ENCODE peak calls at places on chromosomes 5 and 9, in six cellular contexts. One of them, this sample, is unnamed.

GRCh38 chr5:138274189-138274853 is at the start of gene GFRA3:
- DNase-seq in K562: peak
- DNase-seq in HepG2: no peak
- DNase-seq in H1: peak
- DNase-seq in SK-N-SH: peak
- DNase-seq in GM12878: no peak
- DNase-seq in this sample: no peak

GRCh38 chr9:94728719-94729118 is 2.2 kb downstream of the AOPEP start:
- DNase-seq in GM12878: no peak
- DNase-seq in SK-N-SH: no peak
- DNase-seq in HepG2: no peak
- DNase-seq in H1: peak
- DNase-seq in K562: no peak
- DNase-seq in this sample: no peak

GRCh38 chr9:89015330-89015729 is 24.1 kb downstream of the S1PR3 start:
- DNase-seq in K562: no peak
- DNase-seq in GM12878: no peak
- DNase-seq in H1: no peak
- DNase-seq in HepG2: no peak
- DNase-seq in SK-N-SH: no peak
- DNase-seq in this sample: no peak

GRCh38 chr9:76610009-76610352 is 151.0 kb downstream of the GCNT1 start:
- DNase-seq in K562: no peak
- DNase-seq in GM12878: no peak
- DNase-seq in HepG2: no peak
- DNase-seq in H1: no peak
- DNase-seq in SK-N-SH: no peak
- DNase-seq in this sample: peak

GRCh38 chr9:126860757-126861466 is 473 bp downstream of the ZBTB34 start:
- DNase-seq in H1: peak
- DNase-seq in GM12878: no peak
- DNase-seq in HepG2: no peak
- DNase-seq in K562: peak
- DNase-seq in SK-N-SH: peak
- DNase-seq in this sample: peak

GRCh38 chr9:38079410-38080105 is 10.5 kb upstream of the SHB start:
- DNase-seq in SK-N-SH: no peak
- DNase-seq in GM12878: no peak
- DNase-seq in HepG2: no peak
- DNase-seq in K562: no peak
- DNase-seq in H1: peak
- DNase-seq in this sample: no peak

GRCh38 chr9:3830296-3830695 is 304.5 kb upstream of the RFX3 start:
- DNase-seq in HepG2: no peak
- DNase-seq in K562: no peak
- DNase-seq in H1: no peak
- DNase-seq in GM12878: no peak
- DNase-seq in SK-N-SH: no peak
- DNase-seq in this sample: no peak

GRCh38 chr9:92762781-92763708 is 1.6 kb downstream of the BICD2 start:
- DNase-seq in H1: no peak
- DNase-seq in HepG2: no peak
- DNase-seq in SK-N-SH: no peak
- DNase-seq in GM12878: no peak
- DNase-seq in K562: no peak
- DNase-seq in this sample: peak

GRCh38 chr9:129773262-129774048 is 20.6 kb upstream of the PTGES start:
- DNase-seq in K562: no peak
- DNase-seq in H1: no peak
- DNase-seq in GM12878: no peak
- DNase-seq in HepG2: peak
- DNase-seq in SK-N-SH: no peak
- DNase-seq in this sample: peak

GRCh38 chr9:88829276-88829675 is 162.0 kb upstream of the S1PR3 start:
- DNase-seq in SK-N-SH: no peak
- DNase-seq in GM12878: no peak
- DNase-seq in H1: no peak
- DNase-seq in HepG2: no peak
- DNase-seq in K562: no peak
- DNase-seq in this sample: no peak

GRCh38 chr9:38371495-38371894 is 21.0 kb upstream of the ALDH1B1 start:
- DNase-seq in K562: peak
- DNase-seq in H1: no peak
- DNase-seq in HepG2: peak
- DNase-seq in GM12878: peak
- DNase-seq in SK-N-SH: no peak
- DNase-seq in this sample: no peak

GRCh38 chr9:94697972-94698581 is 28.4 kb upstream of the AOPEP start:
- DNase-seq in HepG2: peak
- DNase-seq in K562: no peak
- DNase-seq in H1: no peak
- DNase-seq in SK-N-SH: no peak
- DNase-seq in GM12878: no peak
- DNase-seq in this sample: no peak

GRCh38 chr5:169742773-169743296 is 105.8 kb downstream of the DOCK2 start:
- DNase-seq in HepG2: no peak
- DNase-seq in H1: no peak
- DNase-seq in SK-N-SH: no peak
- DNase-seq in K562: no peak
- DNase-seq in GM12878: no peak
- DNase-seq in this sample: no peak

GRCh38 chr5:111572561-111572960 is 60.2 kb upstream of the STARD4 start:
- DNase-seq in H1: no peak
- DNase-seq in K562: no peak
- DNase-seq in HepG2: no peak
- DNase-seq in GM12878: no peak
- DNase-seq in SK-N-SH: no peak
- DNase-seq in this sample: no peak

GRCh38 chr5:42840279-42840678 is 28.6 kb upstream of the SELENOP start:
- DNase-seq in GM12878: no peak
- DNase-seq in H1: no peak
- DNase-seq in K562: no peak
- DNase-seq in HepG2: peak
- DNase-seq in SK-N-SH: no peak
- DNase-seq in this sample: peak

GRCh38 chr9:88258012-88258411 is 119.7 kb upstream of the SPATA31C2 start:
- DNase-seq in H1: no peak
- DNase-seq in K562: no peak
- DNase-seq in GM12878: no peak
- DNase-seq in HepG2: no peak
- DNase-seq in SK-N-SH: no peak
- DNase-seq in this sample: no peak

GRCh38 chr5:98606961-98607360 is 166.5 kb upstream of the RGMB start:
- DNase-seq in HepG2: no peak
- DNase-seq in K562: no peak
- DNase-seq in GM12878: no peak
- DNase-seq in SK-N-SH: no peak
- DNase-seq in H1: no peak
- DNase-seq in this sample: no peak

GRCh38 chr5:98604301-98604700 is 169.2 kb upstream of the RGMB start:
- DNase-seq in HepG2: no peak
- DNase-seq in SK-N-SH: no peak
- DNase-seq in GM12878: no peak
- DNase-seq in H1: no peak
- DNase-seq in K562: no peak
- DNase-seq in this sample: no peak

GRCh38 chr5:98603456-98603855 is 170.0 kb upstream of the RGMB start:
- DNase-seq in H1: no peak
- DNase-seq in SK-N-SH: no peak
- DNase-seq in GM12878: no peak
- DNase-seq in K562: no peak
- DNase-seq in HepG2: no peak
- DNase-seq in this sample: no peak

GRCh38 chr5:98602534-98603112 is 170.8 kb upstream of the RGMB start:
- DNase-seq in GM12878: no peak
- DNase-seq in HepG2: no peak
- DNase-seq in H1: no peak
- DNase-seq in K562: no peak
- DNase-seq in SK-N-SH: no peak
- DNase-seq in this sample: no peak

DNA sequence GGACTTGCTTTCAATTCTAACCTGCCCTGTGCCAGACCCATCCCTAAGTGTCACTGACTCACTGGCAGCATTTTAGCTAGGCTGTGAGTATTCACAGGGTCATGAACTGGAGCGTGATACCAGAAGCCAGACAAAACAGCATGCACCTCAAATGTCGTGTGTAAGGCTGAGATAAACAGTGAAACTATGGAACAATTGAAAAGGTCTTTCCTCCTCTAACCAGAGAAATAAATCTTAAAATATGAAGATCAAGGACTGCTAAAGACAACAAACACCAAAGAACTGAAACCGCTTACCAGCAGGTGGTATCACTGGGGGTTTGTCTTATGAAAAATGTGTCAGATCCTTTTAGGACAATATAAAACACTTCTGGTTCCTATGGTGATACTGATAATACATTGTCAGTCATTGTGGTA is 168.4 kb upstream of the RGMB start:
- DNase-seq in GM12878: no peak
- DNase-seq in K562: no peak
- DNase-seq in HepG2: no peak
- DNase-seq in SK-N-SH: no peak
- DNase-seq in H1: no peak
- DNase-seq in this sample: no peak
- TF ChIP-seq GABPA in GM12878: no peak
- TF ChIP-seq GABPA in K562: no peak
- TF ChIP-seq GABPA in HepG2: no peak
- TF ChIP-seq GABPA in SK-N-SH: no peak
- TF ChIP-seq GABPA in H1: no peak
- TF ChIP-seq GABPA in this sample: no peak

GRCh38 chr9:128190516-128191405 is 611 bp downstream of the CIZ1 start:
- DNase-seq in HepG2: no peak
- DNase-seq in SK-N-SH: no peak
- DNase-seq in GM12878: no peak
- DNase-seq in K562: no peak
- DNase-seq in H1: peak
- DNase-seq in this sample: peak

GRCh38 chr9:128191406-128192046 is at the start of gene CIZ1:
- DNase-seq in SK-N-SH: peak
- DNase-seq in H1: peak
- DNase-seq in HepG2: peak
- DNase-seq in K562: peak
- DNase-seq in GM12878: no peak
- DNase-seq in this sample: peak

GRCh38 chr9:128193469-128194096 is 2.2 kb upstream of the CIZ1 start:
- DNase-seq in H1: no peak
- DNase-seq in SK-N-SH: no peak
- DNase-seq in GM12878: no peak
- DNase-seq in K562: no peak
- DNase-seq in HepG2: no peak
- DNase-seq in this sample: no peak

GRCh38 chr9:128190013-128190412 is 1.4 kb downstream of the CIZ1 start:
- DNase-seq in HepG2: no peak
- DNase-seq in SK-N-SH: no peak
- DNase-seq in K562: no peak
- DNase-seq in GM12878: no peak
- DNase-seq in H1: no peak
- DNase-seq in this sample: no peak

GRCh38 chr9:128192601-128193371 is 1.4 kb upstream of the CIZ1 start:
- DNase-seq in H1: no peak
- DNase-seq in SK-N-SH: peak
- DNase-seq in K562: peak
- DNase-seq in HepG2: no peak
- DNase-seq in GM12878: no peak
- DNase-seq in this sample: no peak
- TF ChIP-seq POLR2AphosphoS5 in H1: no peak
- TF ChIP-seq POLR2AphosphoS5 in SK-N-SH: peak
- TF ChIP-seq POLR2AphosphoS5 in K562: no peak
- TF ChIP-seq POLR2AphosphoS5 in HepG2: no peak
- TF ChIP-seq POLR2AphosphoS5 in GM12878: no peak
- TF ChIP-seq POLR2AphosphoS5 in this sample: no peak

GRCh38 chr9:35689601-35690446 is at the start of gene TPM2:
- DNase-seq in SK-N-SH: peak
- DNase-seq in K562: no peak
- DNase-seq in H1: peak
- DNase-seq in HepG2: no peak
- DNase-seq in GM12878: no peak
- DNase-seq in this sample: no peak
- TF ChIP-seq GABPA in SK-N-SH: no peak
- TF ChIP-seq GABPA in K562: no peak
- TF ChIP-seq GABPA in H1: no peak
- TF ChIP-seq GABPA in HepG2: no peak
- TF ChIP-seq GABPA in GM12878: no peak
- TF ChIP-seq GABPA in this sample: no peak

GRCh38 chr5:91381774-91382492 is 1.2 kb downstream of the ARRDC3 start:
- DNase-seq in K562: peak
- DNase-seq in GM12878: peak
- DNase-seq in SK-N-SH: peak
- DNase-seq in HepG2: peak
- DNase-seq in H1: no peak
- DNase-seq in this sample: no peak
- TF ChIP-seq POLR2AphosphoS5 in K562: peak
- TF ChIP-seq POLR2AphosphoS5 in GM12878: no peak
- TF ChIP-seq POLR2AphosphoS5 in SK-N-SH: peak
- TF ChIP-seq POLR2AphosphoS5 in HepG2: peak
- TF ChIP-seq POLR2AphosphoS5 in H1: peak
- TF ChIP-seq POLR2AphosphoS5 in this sample: no peak

DNA sequence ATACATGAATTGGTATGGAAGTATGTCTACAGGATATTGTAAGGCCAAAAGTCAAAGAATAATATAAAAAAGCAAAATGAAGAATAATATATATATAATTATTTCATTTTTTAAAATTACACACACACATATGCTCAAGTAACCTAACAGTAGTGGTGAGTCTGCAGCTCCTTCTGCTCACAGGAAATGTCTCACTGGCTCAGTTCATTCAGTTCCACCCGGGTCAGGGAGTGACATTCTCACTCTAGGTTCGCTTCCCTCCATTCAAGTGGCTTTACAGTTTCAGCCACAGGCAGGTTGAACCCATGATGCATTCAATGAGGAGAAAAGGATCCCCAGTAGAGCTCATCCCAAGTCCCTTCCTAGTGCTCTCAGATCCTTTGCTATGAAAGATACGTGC is 90.8 kb downstream of the SUSD1 start:
- DNase-seq in H1: no peak
- DNase-seq in GM12878: no peak
- DNase-seq in HepG2: no peak
- DNase-seq in SK-N-SH: no peak
- DNase-seq in K562: no peak
- DNase-seq in this sample: no peak
- TF ChIP-seq GABPA in H1: no peak
- TF ChIP-seq GABPA in GM12878: no peak
- TF ChIP-seq GABPA in HepG2: no peak
- TF ChIP-seq GABPA in SK-N-SH: no peak
- TF ChIP-seq GABPA in K562: no peak
- TF ChIP-seq GABPA in this sample: no peak